ENCODE peak calls at places on chromosomes 4 and X, in six cellular contexts. X is ovary, H is GM23338, Q is dorsolateral prefrontal cortex, T is fibroblast of mammary gland, I is epithelial cell of esophagus. L is an unnamed sample.

GRCh38 chrX:13381514-13381913 is 61.7 kb upstream of the ATXN3L start:
- DNase-seq in Q (no peak), X (no peak), H (no peak), I (no peak), T (no peak), L (no peak)

GRCh38 chrX:66200050-66200664 is 36.1 kb downstream of the HEPH start:
- DNase-seq in H (no peak), T (peak; percentile 2), X (no peak), Q (no peak), I (peak; percentile 1), L (no peak)

GRCh38 chrX:120781416-120781815 is 94.2 kb downstream of the CT47B1 start:
- DNase-seq in X (no peak), I (peak; percentile 24), T (peak; percentile 54), H (no peak), Q (no peak), L (no peak)

GRCh38 chr4:3346146-3346545 is 53.3 kb downstream of the RGS12 start:
- DNase-seq in H (peak; percentile 86), T (peak; percentile 85), I (peak; percentile 86), X (no peak), Q (no peak), L (peak; percentile 73)

GRCh38 chr4:149896428-149896827 is 80.8 kb upstream of the IQCM start:
- DNase-seq in X (no peak), H (peak; percentile 40), I (peak; percentile 58), T (peak; percentile 53), Q (no peak), L (peak; percentile 62)

GRCh38 chr4:179110356-179110755 is 1668.1 kb upstream of the AGA start:
- DNase-seq in T (peak; percentile 38), H (no peak), I (peak; percentile 97), X (no peak), Q (no peak), L (no peak)

GRCh38 chrX:17580529-17581155 is 156.7 kb upstream of the SCML1 start:
- DNase-seq in H (no peak), I (no peak), X (no peak), Q (no peak), T (peak; percentile 79), L (no peak)

GRCh38 chr4:53498712-53499111 is 92.6 kb downstream of the LNX1 start:
- DNase-seq in H (no peak), I (no peak), Q (no peak), X (no peak), T (no peak), L (no peak)

GRCh38 chr4:74367656-74368055 is 2.7 kb downstream of the EREG start:
- DNase-seq in I (peak; percentile 72), H (no peak), Q (no peak), T (no peak), X (no peak), L (no peak)

GRCh38 chrX:150548684-150549083 is 19.7 kb upstream of the MTM1 start:
- DNase-seq in X (no peak), Q (no peak), I (peak; percentile 63), H (no peak), T (peak; percentile 52), L (no peak)

GRCh38 chr4:108157655-108158054 is 11.1 kb downstream of the LEF1 start:
- DNase-seq in I (no peak), T (no peak), X (no peak), Q (no peak), H (no peak), L (no peak)

GRCh38 chr4:17817027-17817426 is 6.2 kb downstream of the NCAPG start:
- DNase-seq in H (peak; percentile 70), T (peak; percentile 81), I (peak; percentile 70), Q (no peak), X (no peak), L (no peak)

GRCh38 chr4:46196086-46196485 is 72.2 kb upstream of the GABRG1 start:
- DNase-seq in I (no peak), T (no peak), Q (no peak), X (no peak), H (peak; percentile 56), L (peak; percentile 62)

GRCh38 chrX:120023259-120023658 is 54.2 kb downstream of the RHOXF2B start:
- DNase-seq in T (no peak), Q (no peak), X (no peak), I (no peak), H (no peak), L (no peak)

GRCh38 chrX:132489256-132490085 is 633 bp upstream of the MBNL3 start:
- DNase-seq in X (peak; percentile 67), T (peak; percentile 17), I (peak; percentile 54), H (peak; percentile 56), Q (peak; percentile 28), L (peak; percentile 72)

GRCh38 chr4:24894243-24894642 is 18.6 kb downstream of the CCDC149 start:
- DNase-seq in Q (no peak), T (no peak), X (no peak), I (no peak), H (no peak), L (no peak)

GRCh38 chr4:85445058-85445639 is 29.8 kb upstream of the ARHGAP24 start:
- DNase-seq in Q (no peak), T (no peak), H (no peak), I (no peak), X (no peak), L (no peak)

GRCh38 chr4:76212851-76213414 is 691 bp downstream of the SCARB2 start:
- DNase-seq in Q (peak; percentile 37), H (peak; percentile 74), X (no peak), I (peak; percentile 38), T (peak; percentile 44), L (no peak)

GRCh38 chr4:1855334-1856070 is 454 bp downstream of the LETM1 start:
- DNase-seq in I (peak; percentile 37), Q (no peak), T (no peak), X (peak; percentile 68), H (no peak), L (peak; percentile 59)

GRCh38 chrX:30039768-30040167 is 175.6 kb upstream of the MAGEB2 start:
- DNase-seq in I (no peak), X (no peak), H (no peak), T (peak; percentile 2), Q (no peak), L (no peak)

GRCh38 chr4:83905952-83906351 is 370.0 kb downstream of the GPAT3 start:
- DNase-seq in X (no peak), H (peak; percentile 74), Q (no peak), I (no peak), T (no peak), L (peak; percentile 76)

GRCh38 chr4:37453361-37454262 is 209.1 kb downstream of the NWD2 start:
- DNase-seq in T (no peak), Q (peak; percentile 64), H (peak; percentile 81), X (peak; percentile 35), I (peak; percentile 75), L (peak; percentile 90)

GRCh38 chrX:323721-324628 is 5.4 kb upstream of the GTPBP6 start:
- DNase-seq in Q (peak; percentile 48), T (peak; percentile 52), I (peak; percentile 98), H (peak; percentile 89), X (peak; percentile 53), L (peak; percentile 88)

GRCh38 chr4:6119507-6120020 is 80.8 kb downstream of the JAKMIP1 start:
- DNase-seq in Q (no peak), T (no peak), X (no peak), H (no peak), I (peak; percentile 9), L (peak; percentile 52)

GRCh38 chr4:69716654-69717053 is 43.8 kb downstream of the SULT1B1 start:
- DNase-seq in I (no peak), H (no peak), X (no peak), T (no peak), Q (no peak), L (no peak)

GRCh38 chr4:76892601-76893000 is 5.3 kb downstream of the SOWAHB start:
- DNase-seq in H (no peak), Q (no peak), X (no peak), I (peak; percentile 96), T (no peak), L (no peak)

GRCh38 chr4:185932491-185932890 is 120.5 kb upstream of the SORBS2 start:
- DNase-seq in T (peak; percentile 54), H (no peak), X (no peak), Q (no peak), I (no peak), L (no peak)

GRCh38 chr4:141599853-141600252 is 36.5 kb upstream of the IL15 start:
- DNase-seq in I (no peak), X (no peak), H (no peak), Q (no peak), T (peak; percentile 39), L (no peak)

GRCh38 chrX:97494756-97495372 is 611.2 kb downstream of the RPA4 start:
- DNase-seq in I (no peak), T (no peak), H (peak; percentile 14), Q (no peak), X (no peak), L (no peak)
- H3K4me3 ChIP-seq in I (no peak overlapping the region), T (no peak overlapping the region), H (no peak overlapping the region), Q (no peak overlapping the region), X (no peak overlapping the region), L (no peak overlapping the region)

GRCh38 chrX:114583646-114584433 is at the start of gene HTR2C:
- DNase-seq in T (no peak), I (no peak), X (no peak), H (peak; percentile 66), Q (no peak), L (peak; percentile 84)
- H3K4me3 ChIP-seq in T (no peak within 1 kb of the TSS), I (no peak within 1 kb of the TSS), X (no peak within 1 kb of the TSS), H (peak within 1 kb of the TSS; percentile 60), Q (peak within 1 kb of the TSS; percentile 24), L (peak within 1 kb of the TSS; percentile 71)

DNA sequence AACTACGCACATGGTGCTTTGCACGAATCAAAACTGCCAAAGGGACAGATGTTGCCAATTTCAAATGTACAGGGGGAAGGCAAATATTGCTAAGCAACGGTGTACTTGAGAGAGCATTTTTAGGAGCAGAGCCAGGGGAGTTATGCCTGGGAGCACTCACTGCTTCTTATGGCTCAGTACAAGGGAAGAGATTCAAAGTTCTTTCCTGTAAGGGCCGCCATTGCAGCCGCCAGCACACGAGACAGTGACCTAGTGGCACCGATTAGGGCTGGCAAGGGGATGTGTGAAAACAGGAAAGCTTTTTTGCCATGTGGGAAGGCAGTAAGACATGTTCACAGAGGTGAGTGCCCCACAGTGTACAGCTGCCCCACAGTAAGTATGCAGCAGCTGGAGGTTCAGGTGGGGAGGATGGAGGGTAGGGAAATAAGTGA is 133.8 kb downstream of the AFF1 start:
- DNase-seq in T (no peak), X (no peak), Q (peak; percentile 40), I (no peak), H (no peak), L (no peak)
- H3K4me3 ChIP-seq in T (no peak overlapping the region), X (no peak overlapping the region), Q (peak overlapping the region; percentile 22), I (no peak overlapping the region), H (no peak overlapping the region), L (no peak overlapping the region)

GRCh38 chrX:153803211-153804099 is 9.0 kb downstream of the SSR4 start:
- DNase-seq in I (no peak), X (no peak), Q (no peak), T (no peak), H (no peak), L (no peak)
- H3K4me3 ChIP-seq in I (no peak overlapping the region), X (no peak overlapping the region), Q (no peak overlapping the region), T (no peak overlapping the region), H (no peak overlapping the region), L (no peak overlapping the region)

GRCh38 chrX:40145001-40145631 is 47.4 kb upstream of the BCOR start:
- DNase-seq in X (no peak), Q (no peak), T (no peak), H (peak; percentile 66), I (peak; percentile 36), L (peak; percentile 90)
- H3K4me3 ChIP-seq in X (peak overlapping the region; percentile 39), Q (peak overlapping the region; percentile 58), T (peak overlapping the region; percentile 40), H (peak overlapping the region; percentile 58), I (peak overlapping the region; percentile 43), L (peak overlapping the region; percentile 69)